ENCODE peak calls at places on chromosome X, in eight cellular contexts. G is esophagus squamous epithelium; K is ovary; W is pancreas; O is CD4-positive, alpha-beta T cell; X is astrocyte; S is GM12878; A is heart left ventricle. Y is an unnamed sample. For H3K27me3, the result is how much of the 10 kb centered on the place peaks cover.

GRCh38 chrX:63421411-63421810 is 70.3 kb upstream of the SPIN4 start:
- DNase-seq in G (no peak), K (no peak), W (no peak), O (no peak), X (no peak), S (no peak), A (no peak), Y (no peak)

GRCh38 chrX:70907900-70908299 is 611 bp downstream of the TEX11 start:
- DNase-seq in G (no peak), K (no peak), W (no peak), O (no peak), X (no peak), S (no peak), A (no peak), Y (no peak)

GRCh38 chrX:149819371-149819770 is 37.6 kb downstream of the MAGEA9 start:
- DNase-seq in G (no peak), K (no peak), W (no peak), O (no peak), X (peak), S (no peak), A (no peak), Y (no peak)

GRCh38 chrX:136975642-136976518 is 57.9 kb downstream of the GPR101 start:
- DNase-seq in G (no peak), K (no peak), W (no peak), O (no peak), X (no peak), S (no peak), A (no peak), Y (no peak)

GRCh38 chrX:43892471-43892870 is 10.2 kb upstream of the MAOB start:
- DNase-seq in G (no peak), K (no peak), W (no peak), O (no peak), X (no peak), S (no peak), A (no peak), Y (no peak)

GRCh38 chrX:12263211-12263610 is 124.9 kb downstream of the FRMPD4 start:
- DNase-seq in G (no peak), K (no peak), W (no peak), O (no peak), X (no peak), S (no peak), A (no peak), Y (no peak)

GRCh38 chrX:77917294-77917933 is 6.9 kb downstream of the ATP7A start:
- DNase-seq in G (no peak), K (no peak), W (no peak), O (no peak), X (no peak), S (no peak), A (no peak), Y (no peak)

GRCh38 chrX:45824471-45824870 is 623.8 kb upstream of the DIPK2B start:
- DNase-seq in G (no peak), K (peak), W (peak), O (no peak), X (peak), S (no peak), A (no peak), Y (no peak)

GRCh38 chrX:49059209-49060191 is 701 bp downstream of the CCDC120 start:
- DNase-seq in G (no peak), K (no peak), W (no peak), O (no peak), X (no peak), S (no peak), A (no peak), Y (no peak)

GRCh38 chrX:141989802-141990201 is 86.1 kb downstream of the MAGEC1 start:
- DNase-seq in G (no peak), K (no peak), W (no peak), O (no peak), X (peak), S (no peak), A (no peak), Y (no peak)

GRCh38 chrX:107154787-107155620 is 36.4 kb upstream of the RBM41 start:
- DNase-seq in G (no peak), K (no peak), W (no peak), O (no peak), X (peak), S (no peak), A (no peak), Y (no peak)

GRCh38 chrX:154714925-154715324 is 36.0 kb downstream of the GAB3 start:
- DNase-seq in G (no peak), K (no peak), W (peak), O (peak), X (no peak), S (no peak), A (no peak), Y (peak)

GRCh38 chrX:12948495-12948894 is 26.4 kb upstream of the TMSB4X start:
- DNase-seq in G (no peak), K (no peak), W (no peak), O (no peak), X (no peak), S (no peak), A (no peak), Y (no peak)

GRCh38 chrX:132127748-132128147 is at the start of gene FRMD7:
- DNase-seq in G (no peak), K (no peak), W (peak), O (no peak), X (peak), S (no peak), A (no peak), Y (peak)

GRCh38 chrX:49282647-49283011 is 13.0 kb downstream of the PPP1R3F start:
- DNase-seq in G (no peak), K (peak), W (no peak), O (no peak), X (peak), S (no peak), A (no peak), Y (peak)

GRCh38 chrX:130100180-130100579 is 10.1 kb downstream of the ELF4 start:
- DNase-seq in G (no peak), K (no peak), W (peak), O (no peak), X (no peak), S (no peak), A (peak), Y (no peak)
- H3K27ac ChIP-seq in G (peak), K (no peak), W (no peak), O (no peak), X (no peak), S (no peak), A (peak), Y (no peak)

DNA sequence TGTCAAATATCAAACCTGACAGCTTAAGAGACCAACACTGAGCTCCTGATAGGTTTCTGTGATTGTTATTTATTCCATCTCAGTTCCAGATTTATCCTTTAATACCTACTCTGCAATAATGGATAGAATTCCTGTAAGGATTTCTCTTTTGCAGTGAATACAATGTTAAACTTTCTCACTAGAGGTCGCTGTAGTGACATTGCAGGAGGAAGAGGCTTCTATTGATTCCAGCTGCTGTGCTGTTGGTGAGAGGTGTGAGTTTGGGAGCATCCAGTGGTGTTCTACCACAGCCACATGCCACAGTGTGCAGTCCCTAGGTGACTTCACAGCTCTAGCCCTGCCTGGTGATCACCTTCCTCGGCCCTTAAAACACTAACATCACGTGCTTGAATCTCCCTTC is 34.6 kb upstream of the DCAF8L2 start:
- DNase-seq in G (no peak), K (no peak), W (no peak), O (no peak), X (peak), S (no peak), A (no peak), Y (peak)
- TF ChIP-seq CTCF in G (peak), K (no peak), W (peak), O (no peak), X (peak), S (peak), A (peak), Y (peak)

DNA sequence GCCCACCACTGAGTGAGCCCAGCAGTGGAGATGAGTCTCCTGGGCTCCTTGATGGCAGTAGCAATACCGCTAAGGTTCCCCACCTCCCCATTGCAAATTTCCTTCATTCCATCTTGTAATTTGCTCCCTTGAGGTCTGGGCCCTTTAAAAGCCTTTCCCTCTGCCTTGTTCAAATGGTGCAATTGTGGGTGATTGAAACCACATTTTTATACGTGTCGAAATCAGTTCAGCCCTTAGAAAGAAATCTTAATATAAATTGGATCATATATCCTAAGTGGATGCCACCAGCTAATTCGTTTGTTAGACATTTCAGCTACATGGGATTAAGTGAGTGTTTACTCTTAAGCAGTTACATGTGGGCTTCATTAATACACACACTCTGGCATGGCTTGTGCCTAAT is 68.5 kb downstream of the NHS start:
- DNase-seq in G (no peak), K (no peak), W (no peak), O (no peak), X (no peak), S (no peak), A (no peak), Y (no peak)
- H3K27me3 ChIP-seq in G (under half), K (under half), W (under half), O (under half), X (under half), S (under half), A (under half), Y (under half)

GRCh38 chrX:39480966-39481365 is 616.8 kb downstream of the BCOR start:
- DNase-seq in G (no peak), K (no peak), W (no peak), O (no peak), X (no peak), S (no peak), A (no peak), Y (no peak)
- H3K27ac ChIP-seq in G (no peak), K (no peak), W (no peak), O (no peak), X (no peak), S (no peak), A (no peak), Y (no peak)

GRCh38 chrX:110045988-110046387 is 43.1 kb downstream of the TMEM164 start:
- DNase-seq in G (no peak), K (no peak), W (no peak), O (no peak), X (no peak), S (no peak), A (no peak), Y (peak)
- TF ChIP-seq CTCF in G (no peak), K (no peak), W (no peak), O (no peak), X (no peak), S (no peak), A (no peak), Y (peak)

DNA sequence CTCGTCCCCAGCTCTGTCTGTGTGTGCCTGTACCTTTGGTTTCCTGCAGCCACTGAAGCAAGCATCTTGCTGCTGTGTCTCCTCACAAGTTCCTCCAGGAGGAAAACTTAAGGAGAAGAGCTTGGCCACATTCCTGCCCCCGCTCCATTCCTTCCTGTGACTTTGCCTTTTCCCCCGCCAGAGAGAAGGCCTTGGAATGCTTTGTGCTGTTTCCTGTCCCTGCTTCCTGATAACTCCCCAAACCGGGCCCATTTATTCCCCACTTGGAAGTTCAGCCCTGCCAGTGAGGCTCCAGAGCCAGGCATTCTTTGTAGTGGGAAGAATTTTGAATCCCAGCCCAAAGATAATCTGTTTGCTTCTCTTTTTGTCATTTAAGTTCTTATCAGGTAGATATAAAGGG is 33.1 kb downstream of the SMIM10L2A start:
- DNase-seq in G (no peak), K (no peak), W (no peak), O (no peak), X (no peak), S (no peak), A (no peak), Y (no peak)
- H3K27me3 ChIP-seq in G (under half), K (under half), W (under half), O (under half), X (under half), S (under half), A (under half), Y (under half)

GRCh38 chrX:1591102-1591862 is at the start of gene AKAP17A:
- DNase-seq in G (peak), K (peak), W (peak), O (peak), X (peak), S (peak), A (peak), Y (peak)

GRCh38 chrX:1591863-1592127 is 391 bp downstream of the AKAP17A start:
- DNase-seq in G (no peak), K (peak), W (no peak), O (no peak), X (no peak), S (no peak), A (no peak), Y (peak)

GRCh38 chrX:1593286-1594271 is 2.2 kb downstream of the AKAP17A start:
- DNase-seq in G (no peak), K (peak), W (no peak), O (no peak), X (no peak), S (no peak), A (no peak), Y (no peak)

GRCh38 chrX:1592128-1592862 is 891 bp downstream of the AKAP17A start:
- DNase-seq in G (no peak), K (peak), W (peak), O (peak), X (peak), S (no peak), A (no peak), Y (peak)

GRCh38 chrX:1592863-1593201 is 1.4 kb downstream of the AKAP17A start:
- DNase-seq in G (no peak), K (peak), W (no peak), O (no peak), X (no peak), S (no peak), A (no peak), Y (peak)
- H3K27ac ChIP-seq in G (peak), K (no peak), W (peak), O (peak), X (peak), S (peak), A (peak), Y (peak)

GRCh38 chrX:17689971-17690409 is 47.3 kb upstream of the SCML1 start:
- DNase-seq in G (no peak), K (peak), W (peak), O (peak), X (peak), S (peak), A (no peak), Y (peak)

GRCh38 chrX:17697191-17697590 is 40.1 kb upstream of the SCML1 start:
- DNase-seq in G (no peak), K (no peak), W (no peak), O (no peak), X (peak), S (no peak), A (no peak), Y (no peak)

GRCh38 chrX:17687648-17688047 is 49.6 kb upstream of the SCML1 start:
- DNase-seq in G (no peak), K (no peak), W (no peak), O (no peak), X (no peak), S (no peak), A (no peak), Y (no peak)

GRCh38 chrX:17692709-17693346 is 44.5 kb upstream of the SCML1 start:
- DNase-seq in G (no peak), K (no peak), W (no peak), O (no peak), X (peak), S (no peak), A (no peak), Y (peak)
- TF ChIP-seq CTCF in G (no peak), K (no peak), W (no peak), O (no peak), X (no peak), S (no peak), A (no peak), Y (no peak)

Y was measured in cardiac muscle cell.